ENCODE peak calls at places on chromosome 2, in four cellular contexts. V is endodermal cell, Y is neural progenitor cell, L is GM13977. A is an unnamed sample.
A peak's percentile ranks its signal among the peaks of the same experiment; 100 is the strongest.

GRCh38 chr2:232482301-232483238 is 5.1 kb downstream of the ECEL1 start:
- DNase-seq in Y (no peak), L (no peak), V (peak; percentile 32), A (no peak)

GRCh38 chr2:63218800-63219511 is 168.3 kb downstream of the OTX1 start:
- DNase-seq in V (no peak), L (no peak), Y (no peak), A (no peak)

GRCh38 chr2:153354406-153354805 is 124.2 kb downstream of the RPRM start:
- DNase-seq in L (no peak), Y (no peak), V (no peak), A (no peak)

GRCh38 chr2:108304975-108305374 is 16.3 kb downstream of the SULT1C2 start:
- DNase-seq in L (peak; percentile 30), V (no peak), Y (no peak), A (peak; percentile 11)

GRCh38 chr2:152558174-152559091 is 158.8 kb downstream of the PRPF40A start:
- DNase-seq in Y (no peak), V (no peak), L (no peak), A (no peak)

GRCh38 chr2:102841107-102841840 is 79.4 kb downstream of the TMEM182 start:
- DNase-seq in V (peak; percentile 92), Y (peak; percentile 87), L (peak; percentile 48), A (peak; percentile 42)

GRCh38 chr2:11421863-11422490 is 44.0 kb downstream of the E2F6 start:
- DNase-seq in L (no peak), Y (no peak), V (no peak), A (no peak)

GRCh38 chr2:164843346-164843841 is 1.8 kb upstream of the COBLL1 start:
- DNase-seq in V (no peak), L (no peak), Y (no peak), A (no peak)

GRCh38 chr2:25078171-25079049 is 36.5 kb downstream of the EFR3B start:
- DNase-seq in Y (no peak), L (no peak), V (peak; percentile 74), A (no peak)

GRCh38 chr2:16860627-16861026 is 195.0 kb upstream of the CYRIA start:
- DNase-seq in Y (no peak), L (no peak), V (no peak), A (no peak)

GRCh38 chr2:71471276-71471675 is 17.9 kb downstream of the DYSF start:
- DNase-seq in V (no peak), Y (no peak), L (no peak), A (peak; percentile 18)

GRCh38 chr2:105376010-105376409 is 22.8 kb downstream of the FHL2 start:
- DNase-seq in Y (no peak), L (no peak), V (no peak), A (no peak)

GRCh38 chr2:195498176-195498575 is 158.8 kb upstream of the SLC39A10 start:
- DNase-seq in L (no peak), V (peak; percentile 83), Y (peak; percentile 60), A (peak; percentile 76)

GRCh38 chr2:195495966-195496365 is 161.1 kb upstream of the SLC39A10 start:
- DNase-seq in L (no peak), Y (no peak), V (no peak), A (no peak)

GRCh38 chr2:195498839-195499490 is 158.1 kb upstream of the SLC39A10 start:
- DNase-seq in V (no peak), L (no peak), Y (no peak), A (no peak)

GRCh38 chr2:195495356-195495755 is 161.7 kb upstream of the SLC39A10 start:
- DNase-seq in Y (no peak), V (no peak), L (no peak), A (no peak)

DNA sequence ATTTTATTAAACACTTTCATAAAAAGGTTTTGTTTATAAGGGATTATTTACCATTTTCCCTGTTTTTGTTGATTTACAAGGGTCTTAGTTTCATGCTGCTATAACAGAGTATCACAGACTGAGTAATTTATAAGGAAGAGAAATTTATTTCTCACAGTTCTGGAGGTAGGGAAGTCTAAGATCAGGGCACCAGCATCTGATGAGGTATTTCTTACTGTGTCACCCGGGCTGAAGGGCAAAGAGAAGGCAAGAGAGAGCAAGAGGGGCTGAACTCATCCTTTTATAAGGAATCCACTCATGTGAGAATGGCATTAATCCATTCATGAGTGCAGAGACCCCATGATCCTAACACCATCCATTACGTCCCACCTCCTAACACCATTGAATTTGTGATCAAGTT is 160.0 kb upstream of the SLC39A10 start:
- DNase-seq in Y (no peak), L (no peak), V (no peak), A (no peak)
- TF ChIP-seq CTCF in Y (no peak), L (no peak), V (no peak), A (no peak)

DNA sequence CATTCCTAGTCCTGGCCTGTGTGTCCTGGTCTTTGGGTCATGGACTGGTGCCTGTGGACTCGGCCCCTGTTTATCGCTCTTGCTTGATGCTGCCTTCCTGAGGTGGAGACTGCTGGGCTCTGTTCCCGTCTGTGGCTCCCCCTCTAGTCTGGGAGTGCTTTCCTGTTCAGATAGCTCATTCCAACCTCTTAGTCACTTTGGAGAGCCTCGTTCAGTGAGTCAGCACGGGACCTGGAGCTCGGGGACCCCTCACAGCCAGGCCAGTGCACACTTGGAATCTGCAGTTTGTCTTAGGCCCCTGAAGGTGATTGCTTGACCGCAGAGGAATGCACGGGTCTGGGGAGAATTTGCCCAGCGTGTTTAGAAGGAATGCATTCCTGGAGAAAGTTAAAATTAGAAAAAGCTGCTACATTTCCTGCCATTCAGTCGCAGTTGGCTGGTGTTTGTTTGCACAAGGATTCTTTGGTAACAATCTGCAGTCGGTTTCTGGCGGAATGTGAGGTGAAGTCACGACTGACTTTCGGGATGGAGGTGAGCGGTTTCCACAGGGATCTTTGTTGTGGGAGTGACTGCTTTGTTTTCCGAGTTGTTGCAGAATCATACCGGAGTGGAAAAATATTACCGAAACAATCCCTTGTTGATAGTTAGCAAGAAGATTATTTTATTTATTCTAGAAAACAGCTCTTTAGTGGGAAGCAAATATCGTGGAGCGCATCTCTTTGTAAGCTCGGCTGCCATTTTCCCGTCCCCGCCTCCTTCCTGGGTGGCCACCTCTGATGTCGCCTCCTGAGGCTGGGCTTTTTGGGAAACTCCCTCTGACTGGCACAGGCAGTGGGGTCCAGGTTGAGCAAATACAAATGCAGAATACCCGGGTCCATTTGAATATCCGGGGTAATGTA is 29.6 kb downstream of the SH3BP4 start:
- DNase-seq in L (no peak), V (peak; percentile 89), Y (peak; percentile 77), A (no peak)
- TF ChIP-seq CTCF in L (no peak), V (no peak), Y (no peak), A (no peak)

GRCh38 chr2:238106339-238106697 is 6.2 kb downstream of the ESPNL start:
- DNase-seq in Y (no peak), V (peak; percentile 80), L (no peak), A (peak; percentile 0)
- TF ChIP-seq CTCF in Y (peak; percentile 31), V (peak; percentile 58), L (no peak), A (no peak)

DNA sequence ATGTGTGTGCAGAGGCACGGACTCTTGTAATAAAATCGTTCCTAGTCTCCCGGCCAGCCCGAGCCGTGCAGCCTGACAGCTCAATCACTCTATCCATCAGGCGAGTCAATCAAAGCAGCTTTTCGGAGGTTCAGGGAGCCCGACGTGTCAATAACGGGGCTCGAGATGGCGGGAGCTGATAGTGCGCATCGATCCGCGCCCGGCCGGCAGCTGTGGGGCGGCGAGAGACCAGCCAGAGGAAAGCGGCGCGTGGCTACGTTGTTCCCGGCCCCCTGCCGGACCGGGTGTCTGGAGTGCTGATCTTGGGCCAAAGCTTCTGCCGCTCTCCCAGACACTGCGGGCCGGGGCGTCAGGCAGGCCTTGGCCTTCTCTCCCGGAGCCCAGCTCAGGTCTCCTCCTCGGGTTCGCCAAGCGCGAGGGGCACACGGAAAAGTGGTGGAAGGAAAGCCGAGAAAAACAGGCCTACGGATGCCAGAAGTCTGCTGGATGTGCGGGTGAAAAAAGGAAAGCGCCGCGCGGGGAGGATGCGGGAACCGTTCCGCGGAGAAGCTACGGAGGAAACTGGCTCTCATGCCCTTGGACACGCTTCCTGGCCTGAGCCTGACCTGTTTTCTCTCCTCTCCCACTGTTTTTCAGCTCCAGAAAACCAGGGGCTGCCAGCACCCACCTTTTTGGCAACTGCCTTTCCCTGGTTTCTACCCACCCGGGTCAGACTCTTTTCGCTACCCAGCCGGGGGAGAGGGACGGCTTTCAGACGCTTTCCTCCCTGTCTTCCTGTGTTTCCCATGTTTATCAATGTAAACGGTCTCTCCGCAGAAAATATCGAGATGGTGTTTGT is 2.2 kb downstream of the EN1 start:
- DNase-seq in V (peak; percentile 73), L (peak; percentile 23), Y (peak; percentile 59), A (no peak)
- TF ChIP-seq CTCF in V (peak; percentile 20), L (no peak), Y (peak; percentile 4), A (no peak)

GRCh38 chr2:65969161-65969560 is 465.8 kb upstream of the MEIS1 start:
- DNase-seq in L (no peak), V (no peak), Y (no peak), A (no peak)

DNA sequence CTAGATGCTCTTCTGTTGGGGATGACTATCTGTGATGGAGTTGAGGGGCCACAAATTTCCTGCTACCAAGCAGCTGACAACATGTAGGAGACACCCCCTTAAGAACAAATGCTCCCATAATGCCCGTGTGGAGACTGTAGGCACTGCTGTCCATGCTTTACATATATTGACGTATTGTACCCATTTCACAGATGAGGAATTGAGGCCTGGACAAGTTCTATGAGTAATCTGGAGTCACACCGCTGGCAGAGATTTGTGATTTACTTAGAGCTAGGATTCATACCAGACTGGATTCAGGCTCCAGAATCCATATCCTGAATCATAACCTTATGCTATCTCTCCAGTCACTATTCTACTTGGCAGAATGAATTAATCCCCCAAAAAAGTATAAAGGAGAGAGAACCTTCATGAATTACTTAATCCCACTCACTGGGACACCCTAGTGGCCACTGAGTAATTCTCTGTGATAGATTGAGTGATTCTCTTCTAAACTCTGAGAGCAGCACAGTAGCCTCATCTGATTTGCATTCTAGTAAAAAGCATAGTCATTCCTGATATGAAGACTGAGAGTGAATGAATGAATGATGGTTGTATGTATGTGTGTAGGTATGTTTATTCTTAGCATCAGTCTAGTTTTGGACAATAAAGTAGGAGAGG is 460.7 kb upstream of the MEIS1 start:
- DNase-seq in V (no peak), L (no peak), Y (no peak), A (no peak)
- TF ChIP-seq CTCF in V (peak; percentile 73), L (peak; percentile 8), Y (peak; percentile 32), A (no peak)

A was measured in activated CD8-positive, alpha-beta T cell treated with anti-CD3 and anti-CD28 coated beads for 36 hours.